ENCODE peak calls at places on chromosomes 2 and 18, in seven cellular contexts. D is GM12878, B is fibroblast of lung, Q is GM23248, L is neural progenitor cell, F is PC-9, A is SK-N-SH. G is an unnamed sample.

GRCh38 chr2:208359632-208359986 is 47.0 kb upstream of the PTH2R start:
- DNase-seq in A (peak; percentile 85), B (no peak), L (no peak), D (no peak), F (no peak), Q (no peak), G (no peak)

GRCh38 chr2:194323740-194324139 is 1333.3 kb upstream of the SLC39A10 start:
- DNase-seq in F (no peak), L (no peak), A (no peak), Q (no peak), D (no peak), B (no peak), G (no peak)

GRCh38 chr2:9336209-9336533 is 87.2 kb downstream of the ITGB1BP1 start:
- DNase-seq in B (peak; percentile 57), A (peak; percentile 72), L (no peak), F (no peak), Q (no peak), D (peak; percentile 4), G (peak; percentile 51)

GRCh38 chr2:104836253-104836652 is 17.7 kb upstream of the POU3F3 start:
- DNase-seq in A (no peak), F (no peak), Q (no peak), D (no peak), B (no peak), L (no peak), G (no peak)

GRCh38 chr2:142980246-142981068 is 103.0 kb downstream of the KYNU start:
- DNase-seq in Q (peak; percentile 60), F (peak; percentile 74), B (peak; percentile 75), D (no peak), L (peak; percentile 20), A (no peak), G (peak; percentile 74)

GRCh38 chr2:200713003-200713703 is 98.6 kb upstream of the BZW1 start:
- DNase-seq in B (peak; percentile 96), A (peak; percentile 67), F (peak; percentile 98), D (peak; percentile 98), L (peak; percentile 87), Q (peak; percentile 97), G (peak; percentile 98)

GRCh38 chr2:108958632-108959341 is 30.2 kb downstream of the EDAR start:
- DNase-seq in L (no peak), A (no peak), B (no peak), D (no peak), F (no peak), Q (no peak), G (no peak)

GRCh38 chr2:51158236-51158635 is 126.3 kb upstream of the NRXN1 start:
- DNase-seq in D (no peak), F (no peak), B (no peak), Q (no peak), A (no peak), L (no peak), G (no peak)

GRCh38 chr2:202944816-202945215 is 32.7 kb downstream of the CARF start:
- DNase-seq in L (no peak), B (no peak), Q (no peak), F (no peak), D (no peak), A (no peak), G (no peak)

GRCh38 chr2:238166391-238167343 is 7.9 kb downstream of the ERFE start:
- DNase-seq in F (no peak), Q (no peak), D (no peak), B (no peak), A (peak; percentile 25), L (no peak), G (no peak)

GRCh38 chr2:213920014-213920413 is 490.8 kb upstream of the VWC2L start:
- DNase-seq in F (no peak), Q (no peak), D (no peak), A (no peak), B (no peak), L (no peak), G (no peak)

GRCh38 chr2:119480718-119481142 is 43.6 kb downstream of the SCTR start:
- DNase-seq in A (no peak), D (no peak), L (no peak), B (no peak), Q (no peak), F (no peak), G (no peak)

GRCh38 chr18:79962311-79962710 is 2.1 kb upstream of the HSBP1L1 start:
- DNase-seq in B (no peak), F (peak; percentile 79), L (no peak), Q (peak; percentile 84), A (no peak), D (no peak), G (no peak)

GRCh38 chr2:239036819-239037558 is 189.1 kb downstream of the TWIST2 start:
- DNase-seq in D (no peak), F (no peak), A (no peak), B (no peak), Q (no peak), L (no peak), G (no peak)

GRCh38 chr18:69557246-69557781 is 156.6 kb downstream of the DOK6 start:
- DNase-seq in B (no peak), Q (no peak), F (no peak), A (no peak), L (peak; percentile 74), D (no peak), G (no peak)

GRCh38 chr18:26549486-26550435 is 1.4 kb upstream of the KCTD1 start:
- DNase-seq in F (peak; percentile 51), B (peak; percentile 57), L (peak; percentile 75), A (peak; percentile 82), Q (peak; percentile 81), D (no peak), G (peak; percentile 68)

GRCh38 chr2:228559774-228560415 is 378.4 kb upstream of the SPHKAP start:
- DNase-seq in Q (no peak), F (no peak), L (no peak), B (no peak), A (no peak), D (no peak), G (no peak)

GRCh38 chr18:34738173-34738894 is 28.2 kb downstream of the DTNA start:
- DNase-seq in Q (peak; percentile 16), A (no peak), D (no peak), L (peak; percentile 26), B (peak; percentile 9), F (no peak), G (no peak)

GRCh38 chr2:28528206-28528605 is 32.3 kb downstream of the PLB1 start:
- DNase-seq in F (no peak), D (no peak), A (no peak), L (no peak), B (no peak), Q (no peak), G (no peak)

DNA sequence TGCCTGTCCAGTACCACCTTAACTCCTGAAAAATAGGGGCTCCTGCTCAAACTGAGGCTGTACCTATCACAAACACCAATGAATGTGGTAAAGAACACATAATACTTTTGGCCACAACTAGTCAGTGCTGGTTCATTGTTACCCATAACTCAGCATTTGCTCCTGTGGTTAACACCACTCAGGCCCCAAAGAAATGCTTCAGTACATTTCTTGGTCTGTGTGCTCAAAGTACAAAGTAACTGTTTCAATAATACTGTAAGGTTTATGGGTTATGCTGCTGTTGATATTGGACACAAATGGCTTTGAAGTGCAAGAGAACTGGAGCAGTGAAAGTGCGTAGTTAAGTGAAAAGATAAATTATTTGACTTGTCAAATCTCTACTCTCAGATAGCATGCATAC is 95.0 kb upstream of the TACR1 start:
- DNase-seq in A (no peak), B (no peak), D (no peak), Q (no peak), L (no peak), F (no peak), G (no peak)
- H2AFZ ChIP-seq in A (no peak overlapping the region), B (no peak overlapping the region), D (no peak overlapping the region), Q (no peak overlapping the region), L (no peak overlapping the region), F (no peak overlapping the region), G (no peak overlapping the region)

GRCh38 chr2:98454073-98454472 is 9.4 kb downstream of the INPP4A start:
- DNase-seq in F (peak; percentile 55), A (no peak), L (no peak), D (no peak), Q (no peak), B (no peak), G (no peak)
- H3K4me3 ChIP-seq in F (no peak overlapping the region), A (no peak overlapping the region), L (no peak overlapping the region), D (peak overlapping the region; percentile 53), Q (no peak overlapping the region), B (no peak overlapping the region), G (no peak overlapping the region)

GRCh38 chr2:32811696-32812095 is 135.1 kb upstream of the LTBP1 start:
- DNase-seq in D (no peak), Q (no peak), F (no peak), B (no peak), A (no peak), L (no peak), G (no peak)

GRCh38 chr2:32807662-32808061 is 139.1 kb upstream of the LTBP1 start:
- DNase-seq in Q (no peak), L (no peak), F (no peak), A (no peak), D (no peak), B (no peak), G (no peak)

GRCh38 chr2:32806857-32807256 is 139.9 kb upstream of the LTBP1 start:
- DNase-seq in B (no peak), A (no peak), L (no peak), D (no peak), Q (no peak), F (peak; percentile 84), G (no peak)

GRCh38 chr2:32812316-32812715 is 134.4 kb upstream of the LTBP1 start:
- DNase-seq in A (no peak), D (no peak), F (peak; percentile 72), B (no peak), L (no peak), Q (no peak), G (no peak)

DNA sequence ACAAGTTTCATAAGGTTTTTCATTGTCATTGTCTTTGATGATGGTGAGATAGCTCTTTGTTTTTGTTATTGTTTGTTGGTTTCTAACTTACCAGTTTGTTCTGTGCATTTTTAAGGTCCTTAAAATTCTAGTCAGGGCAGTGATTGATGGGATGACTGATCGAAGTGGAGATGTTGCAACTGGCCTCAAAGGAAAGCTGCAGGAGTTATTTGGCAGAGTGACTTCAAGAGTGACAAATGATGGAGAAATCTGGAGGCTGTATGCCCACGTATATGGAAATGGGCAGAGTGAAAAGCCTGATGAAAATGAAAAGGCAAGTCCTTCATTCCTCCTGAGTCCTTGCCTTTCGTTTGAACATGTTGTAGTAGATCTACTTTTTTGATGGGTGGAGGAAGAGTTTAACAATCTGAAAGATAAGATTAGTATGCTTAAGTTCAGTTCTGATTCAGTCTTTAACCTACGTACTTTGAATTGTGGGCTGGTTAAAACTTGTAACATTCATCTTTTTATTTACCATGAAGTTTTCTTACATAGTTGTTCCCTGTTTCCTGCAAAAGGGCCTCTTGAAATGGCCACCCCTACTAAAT is 135.8 kb upstream of the LTBP1 start:
- DNase-seq in F (peak; percentile 86), D (no peak), B (peak; percentile 21), A (no peak), Q (peak; percentile 38), L (no peak), G (no peak)
- H2AFZ ChIP-seq in F (no peak overlapping the region), D (no peak overlapping the region), B (no peak overlapping the region), A (no peak overlapping the region), Q (no peak overlapping the region), L (no peak overlapping the region), G (no peak overlapping the region)

GRCh38 chr2:29966256-29966655 is 44.9 kb upstream of the ALK start:
- DNase-seq in F (no peak), B (no peak), L (no peak), A (no peak), Q (no peak), D (no peak), G (no peak)
- H3K4me3 ChIP-seq in F (no peak overlapping the region), B (no peak overlapping the region), L (no peak overlapping the region), A (no peak overlapping the region), Q (no peak overlapping the region), D (no peak overlapping the region), G (no peak overlapping the region)

GRCh38 chr2:174632847-174633620 is 35.4 kb upstream of the WIPF1 start:
- DNase-seq in B (no peak), A (no peak), F (no peak), Q (peak; percentile 51), L (no peak), D (no peak), G (peak; percentile 66)
- H2AFZ ChIP-seq in B (no peak overlapping the region), A (no peak overlapping the region), F (no peak overlapping the region), Q (peak overlapping the region; percentile 82), L (no peak overlapping the region), D (peak overlapping the region; percentile 77), G (no peak overlapping the region)

G was measured in Karpas-422.